ENCODE peak calls at places on chromosomes 11 and 22, in five cellular contexts. O is spleen, D is suprapubic skin, L is HCT116, Q is stomach. P is an unnamed sample.

GRCh38 chr11:115017529-115017928 is 339.2 kb downstream of the NXPE2 start:
- DNase-seq in D (no peak), Q (no peak), L (no peak), O (no peak), P (no peak)

GRCh38 chr22:21861856-21862255 is 5.6 kb downstream of the MAPK1 start:
- DNase-seq in O (no peak), Q (no peak), D (no peak), L (no peak), P (no peak)

GRCh38 chr11:19347911-19348310 is 107.2 kb upstream of the E2F8 start:
- DNase-seq in L (no peak), D (no peak), O (no peak), Q (no peak), P (no peak)

GRCh38 chr11:70910835-70911234 is 341.5 kb downstream of the SHANK2 start:
- DNase-seq in D (no peak), L (no peak), Q (no peak), O (peak; percentile 9), P (no peak)

GRCh38 chr11:83836883-83837654 is 550.9 kb upstream of the CCDC90B start:
- DNase-seq in D (no peak), L (peak; percentile 24), Q (peak; percentile 45), O (no peak), P (peak; percentile 73)

GRCh38 chr11:2085251-2086066 is 53.7 kb downstream of the IGF2 start:
- DNase-seq in D (peak; percentile 74), L (no peak), O (peak; percentile 51), Q (peak; percentile 11), P (peak; percentile 53)

GRCh38 chr11:23778971-23779370 is 717.9 kb upstream of the LUZP2 start:
- DNase-seq in Q (no peak), L (no peak), D (no peak), O (no peak), P (no peak)

GRCh38 chr22:44256085-44256484 is 56.7 kb downstream of the SHISAL1 start:
- DNase-seq in Q (no peak), L (no peak), O (no peak), D (peak; percentile 58), P (peak; percentile 36)

GRCh38 chr11:35969089-35970046 is 25.5 kb downstream of the LDLRAD3 start:
- DNase-seq in D (no peak), O (no peak), L (no peak), Q (peak; percentile 78), P (no peak)

GRCh38 chr11:36622431-36623136 is 24.5 kb upstream of the RAG2 start:
- DNase-seq in L (peak; percentile 12), D (no peak), Q (no peak), O (no peak), P (no peak)

GRCh38 chr22:20957118-20957690 is 9.9 kb upstream of the AIFM3 start:
- DNase-seq in O (peak; percentile 82), L (no peak), Q (peak; percentile 30), D (no peak), P (no peak)

GRCh38 chr22:30609260-30610185 is 2.5 kb downstream of the TCN2 start:
- DNase-seq in L (no peak), Q (peak; percentile 61), O (no peak), D (no peak), P (peak; percentile 87)

GRCh38 chr11:11996321-11997174 is 11.9 kb downstream of the DKK3 start:
- DNase-seq in D (peak; percentile 69), L (no peak), O (no peak), Q (no peak), P (no peak)

GRCh38 chr11:77636738-77637344 is 753 bp downstream of the CLNS1A start:
- DNase-seq in Q (no peak), O (no peak), D (no peak), L (no peak), P (no peak)

GRCh38 chr11:118694771-118695170 is 15.3 kb upstream of the TREH start:
- DNase-seq in D (no peak), O (no peak), Q (no peak), L (no peak), P (no peak)
- H3K27ac ChIP-seq in D (no peak overlapping the region), O (no peak overlapping the region), Q (no peak overlapping the region), L (no peak overlapping the region), P (no peak overlapping the region)

GRCh38 chr11:34002420-34002819 is 49.1 kb upstream of the CAPRIN1 start:
- DNase-seq in Q (peak; percentile 57), D (no peak), O (no peak), L (no peak), P (no peak)
- TF ChIP-seq POLR2AphosphoS5 in Q (no peak), D (no peak), O (no peak), L (no peak), P (no peak)

GRCh38 chr11:47387944-47388696 is 9.8 kb upstream of the SPI1 start:
- DNase-seq in O (peak; percentile 86), L (no peak), Q (no peak), D (no peak), P (no peak)
- H3K4me1 ChIP-seq in O (peaks cover 56% of the 10 kb centered on the region), L (no peaks in the 10 kb centered on the region), Q (no peaks in the 10 kb centered on the region), D (peaks cover 21% of the 10 kb centered on the region), P (no peaks in the 10 kb centered on the region)

GRCh38 chr22:29124777-29125506 is 52.1 kb downstream of the KREMEN1 start:
- DNase-seq in O (no peak), Q (no peak), L (no peak), D (no peak), P (no peak)
- H3K27ac ChIP-seq in O (no peak overlapping the region), Q (no peak overlapping the region), L (no peak overlapping the region), D (no peak overlapping the region), P (no peak overlapping the region)

GRCh38 chr22:36461665-36462474 is 19.6 kb downstream of the TXN2 start:
- DNase-seq in Q (no peak), L (no peak), O (no peak), D (no peak), P (peak; percentile 72)
- TF ChIP-seq POLR2AphosphoS5 in Q (no peak), L (no peak), O (peak; percentile 60), D (no peak), P (peak; percentile 29)

GRCh38 chr11:47267858-47268257 is 2.1 kb upstream of the MADD start:
- DNase-seq in O (no peak), Q (no peak), L (no peak), D (no peak), P (no peak)
- H3K4me1 ChIP-seq in O (peaks cover 55% of the 10 kb centered on the region), Q (peaks cover 50% of the 10 kb centered on the region), L (peaks cover 22% of the 10 kb centered on the region), D (peaks cover 49% of the 10 kb centered on the region), P (peaks cover 39% of the 10 kb centered on the region)

GRCh38 chr22:37566903-37567798 is 6.9 kb downstream of the CDC42EP1 start:
- DNase-seq in O (peak; percentile 98), Q (peak; percentile 96), L (peak; percentile 84), D (peak; percentile 91), P (peak; percentile 88)
- H3K27ac ChIP-seq in O (peak overlapping the region; percentile 35), Q (peak overlapping the region; percentile 99), L (peak overlapping the region; percentile 72), D (peak overlapping the region; percentile 49), P (peak overlapping the region; percentile 99)

DNA sequence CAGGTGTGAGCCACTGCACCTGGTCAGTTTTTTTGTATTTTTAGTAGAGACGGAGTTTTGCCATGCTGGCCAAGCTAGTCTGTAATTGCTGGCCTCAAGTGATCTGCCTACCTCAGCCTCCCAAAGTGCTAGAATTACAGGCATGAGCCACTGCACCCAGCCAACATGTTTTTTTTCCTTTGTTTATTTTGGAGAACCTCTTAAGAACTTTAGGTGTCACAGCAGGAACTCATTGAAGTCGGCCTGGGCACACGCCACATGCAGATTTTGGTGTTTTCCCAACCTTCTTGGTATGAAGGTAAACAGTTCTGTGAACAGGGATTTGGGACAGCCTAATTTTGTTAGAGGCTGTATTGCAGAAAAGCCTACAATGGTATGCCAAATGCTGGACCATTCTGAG is 9.4 kb downstream of the DIXDC1 start:
- DNase-seq in L (no peak), Q (peak; percentile 63), O (no peak), D (no peak), P (no peak)
- TF ChIP-seq POLR2AphosphoS5 in L (no peak), Q (no peak), O (no peak), D (no peak), P (no peak)

DNA sequence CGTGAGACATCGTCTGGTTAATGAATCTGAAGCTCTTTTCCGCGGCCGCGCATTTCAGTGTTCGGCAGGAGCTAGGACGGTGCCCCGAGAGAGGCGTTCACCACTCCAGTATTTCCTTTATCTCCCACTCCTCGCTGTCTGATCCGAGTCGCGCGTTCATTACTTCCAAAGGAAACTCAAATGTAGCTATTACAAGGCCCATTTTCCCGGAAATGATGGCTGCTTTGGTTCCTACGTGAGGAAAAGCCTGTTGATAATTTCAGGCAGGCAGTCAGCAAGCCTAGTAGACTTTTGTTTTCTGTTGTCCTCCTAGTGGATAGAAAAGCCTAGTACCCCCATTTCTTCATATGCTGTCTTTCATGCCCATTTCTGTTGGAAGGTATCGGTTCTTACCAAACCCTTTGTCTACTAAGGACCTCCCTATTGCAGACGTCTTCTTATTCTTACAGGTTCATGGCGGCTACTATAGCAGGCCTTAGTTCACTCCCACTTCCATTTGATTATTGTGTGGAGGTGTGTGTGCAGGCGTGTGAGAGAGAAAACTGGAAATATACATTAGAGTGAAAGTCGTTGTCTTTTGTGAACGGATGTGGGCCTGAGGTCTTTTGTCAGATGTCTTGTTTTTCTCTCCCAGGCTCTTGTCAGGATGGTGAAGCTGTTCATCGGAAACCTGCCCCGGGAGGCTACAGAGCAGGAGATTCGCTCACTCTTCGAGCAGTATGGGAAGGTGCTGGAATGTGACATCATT is 737 bp downstream of the RBM4 start:
- DNase-seq in Q (no peak), O (no peak), D (no peak), L (no peak), P (peak; percentile 70)
- H3K4me1 ChIP-seq in Q (peaks cover 64% of the 10 kb centered on the region), O (peaks cover 78% of the 10 kb centered on the region), D (peaks cover 74% of the 10 kb centered on the region), L (peaks cover 4% of the 10 kb centered on the region), P (no peaks in the 10 kb centered on the region)

P was measured in sigmoid colon.